ENCODE peak calls at places on chromosomes 11 and 22, in nine cellular contexts. D is BE2C; O is activated CD4-positive, alpha-beta T cell treated with anti-CD3 and anti-CD28 coated beads for 36 hours; C is H1; F is NCI-H1092; Y is endothelial cell; A is AG04449; X is amniotic stem cell; N is NCI-H524. G is an unnamed sample.

GRCh38 chr11:43922295-43922648 is 20.2 kb upstream of the C11orf96 start:
- DNase-seq in D (no peak), O (no peak), C (no peak), F (no peak), Y (no peak), A (no peak), X (no peak), N (no peak), G (no peak)

GRCh38 chr11:34837246-34837856 is 78.8 kb downstream of the APIP start:
- DNase-seq in D (no peak), O (no peak), C (no peak), F (no peak), Y (no peak), A (no peak), X (no peak), N (no peak), G (no peak)

GRCh38 chr11:45385423-45385822 is 99.3 kb upstream of the SYT13 start:
- DNase-seq in D (no peak), O (no peak), C (no peak), F (no peak), Y (no peak), A (no peak), X (no peak), N (no peak), G (no peak)

GRCh38 chr11:127619946-127620345 is 619.4 kb upstream of the KIRREL3 start:
- DNase-seq in D (no peak), O (no peak), C (no peak), F (no peak), Y (no peak), A (no peak), X (no peak), N (no peak), G (no peak)

GRCh38 chr22:36329217-36330078 is 58.3 kb downstream of the MYH9 start:
- DNase-seq in D (peak), O (peak), C (peak), F (no peak), Y (peak), A (peak), X (peak), N (no peak), G (peak)

GRCh38 chr11:78231962-78232459 is 43.3 kb downstream of the USP35 start:
- DNase-seq in D (no peak), O (no peak), C (no peak), F (no peak), Y (no peak), A (no peak), X (no peak), N (no peak), G (no peak)

GRCh38 chr11:17558916-17559315 is 11.9 kb downstream of the OTOG start:
- DNase-seq in D (no peak), O (no peak), C (no peak), F (no peak), Y (no peak), A (no peak), X (no peak), N (no peak), G (no peak)

GRCh38 chr22:40602231-40602630 is 34.3 kb downstream of the MRTFA start:
- DNase-seq in D (no peak), O (no peak), C (no peak), F (no peak), Y (no peak), A (no peak), X (no peak), N (no peak), G (no peak)

GRCh38 chr11:111360150-111361043 is 18.7 kb downstream of the POU2AF1 start:
- DNase-seq in D (no peak), O (no peak), C (no peak), F (no peak), Y (no peak), A (no peak), X (no peak), N (no peak), G (no peak)

GRCh38 chr11:107783121-107783520 is 71.3 kb upstream of the SLN start:
- DNase-seq in D (no peak), O (no peak), C (no peak), F (no peak), Y (no peak), A (no peak), X (no peak), N (no peak), G (no peak)

GRCh38 chr11:44695169-44695833 is 31.5 kb upstream of the TSPAN18 start:
- DNase-seq in D (no peak), O (no peak), C (no peak), F (no peak), Y (no peak), A (no peak), X (no peak), N (no peak), G (no peak)

GRCh38 chr11:74179234-74180126 is 8.4 kb downstream of the PPME1 start:
- DNase-seq in D (no peak), O (no peak), C (no peak), F (no peak), Y (no peak), A (no peak), X (no peak), N (peak), G (no peak)

GRCh38 chr11:124669193-124669592 is 4.3 kb downstream of the SIAE start:
- DNase-seq in D (peak), O (peak), C (no peak), F (peak), Y (peak), A (no peak), X (peak), N (peak), G (no peak)

GRCh38 chr11:118606844-118607228 is 579 bp upstream of the PHLDB1 start:
- DNase-seq in D (no peak), O (no peak), C (no peak), F (no peak), Y (no peak), A (no peak), X (no peak), N (no peak), G (no peak)

GRCh38 chr11:85697747-85698146 is 11.8 kb upstream of the CCDC89 start:
- DNase-seq in D (no peak), O (no peak), C (no peak), F (no peak), Y (no peak), A (no peak), X (no peak), N (no peak), G (no peak)

GRCh38 chr22:46364341-46365165 is 29.0 kb downstream of the TRMU start:
- DNase-seq in D (peak), O (no peak), C (no peak), F (no peak), Y (no peak), A (no peak), X (no peak), N (no peak), G (no peak)

GRCh38 chr22:49663311-49663711 is 164.4 kb downstream of the BRD1 start:
- DNase-seq in D (no peak), O (no peak), C (no peak), F (no peak), Y (no peak), A (no peak), X (no peak), N (no peak), G (no peak)

GRCh38 chr11:125455851-125456250 is 40.2 kb downstream of the FEZ1 start:
- DNase-seq in D (no peak), O (no peak), C (no peak), F (no peak), Y (no peak), A (no peak), X (no peak), N (no peak), G (no peak)

GRCh38 chr11:66722745-66723651 is 6.0 kb downstream of the SPTBN2 start:
- DNase-seq in D (no peak), O (no peak), C (no peak), F (no peak), Y (no peak), A (no peak), X (no peak), N (no peak), G (no peak)

GRCh38 chr11:134341805-134342571 is 10.2 kb downstream of the GLB1L2 start:
- DNase-seq in D (no peak), O (no peak), C (no peak), F (no peak), Y (no peak), A (no peak), X (no peak), N (no peak), G (no peak)

GRCh38 chr11:85759915-85760314 is 51.0 kb downstream of the SYTL2 start:
- DNase-seq in D (no peak), O (no peak), C (no peak), F (no peak), Y (no peak), A (peak), X (no peak), N (no peak), G (no peak)

GRCh38 chr22:35480143-35480542 is 60.5 kb upstream of the RASD2 start:
- DNase-seq in D (peak), O (no peak), C (no peak), F (peak), Y (no peak), A (no peak), X (no peak), N (no peak), G (no peak)

GRCh38 chr11:128884703-128885338 is 6.3 kb upstream of the KCNJ5 start:
- DNase-seq in D (peak), O (peak), C (no peak), F (peak), Y (peak), A (no peak), X (no peak), N (peak), G (no peak)

GRCh38 chr11:61752117-61752924 is at the start of gene MYRF:
- DNase-seq in D (peak), O (peak), C (no peak), F (no peak), Y (peak), A (no peak), X (peak), N (no peak), G (peak)

GRCh38 chr11:120482149-120482548 is 29.4 kb upstream of the GRIK4 start:
- DNase-seq in D (peak), O (no peak), C (no peak), F (no peak), Y (no peak), A (no peak), X (no peak), N (no peak), G (no peak)

G was measured in activated naive CD8-positive, alpha-beta T cell treated with anti-CD3 and anti-CD28 coated beads, Interleukin-2, amount 10 ng/mL, durations not matched to agents 7 days and 5 days.